ENCODE peak calls at places on chromosomes 3 and 15, in seven cellular contexts. C, G, E, S, Q, O and N are unnamed samples. For H3K9me3 and H3K27me3, the result is how much of the 10 kb centered on the place peaks cover.

GRCh38 chr3:28322464-28322863 is 26.1 kb upstream of the ZCWPW2 start:
- DNase-seq in E (no peak), C (no peak), S (no peak), Q (no peak), O (no peak), G (no peak), N (no peak)

GRCh38 chr15:59290311-59291213 is 82.1 kb downstream of the MYO1E start:
- DNase-seq in S (no peak), G (no peak), O (no peak), Q (no peak), E (no peak), C (no peak), N (no peak)

GRCh38 chr3:185207931-185208746 is 45.7 kb downstream of the EHHADH start:
- DNase-seq in E (no peak), O (no peak), G (no peak), S (no peak), C (no peak), Q (no peak), N (no peak)

GRCh38 chr15:98841419-98841970 is 166.1 kb downstream of the PGPEP1L start:
- DNase-seq in Q (no peak), O (no peak), E (no peak), S (no peak), C (no peak), G (no peak), N (no peak)

GRCh38 chr3:69433938-69434263 is 48.0 kb upstream of the FRMD4B start:
- DNase-seq in C (no peak), E (no peak), G (no peak), O (no peak), S (no peak), Q (no peak), N (no peak)

GRCh38 chr15:22979699-22980188 is 424 bp downstream of the CYFIP1 start:
- DNase-seq in S (no peak), C (no peak), Q (no peak), G (peak), O (peak), E (no peak), N (no peak)

GRCh38 chr15:53197426-53197839 is 407.3 kb upstream of the ONECUT1 start:
- DNase-seq in G (peak), C (peak), O (peak), S (no peak), Q (peak), E (peak), N (no peak)

GRCh38 chr3:172627057-172627809 is 83.6 kb downstream of the NCEH1 start:
- DNase-seq in E (no peak), C (no peak), S (no peak), G (no peak), O (no peak), Q (no peak), N (no peak)

GRCh38 chr3:47405820-47406761 is 25.3 kb downstream of the PTPN23 start:
- DNase-seq in Q (no peak), C (no peak), O (no peak), G (no peak), E (no peak), S (no peak), N (peak)

GRCh38 chr3:186807231-186807630 is 949 bp upstream of the RFC4 start:
- DNase-seq in O (no peak), Q (no peak), S (no peak), C (no peak), G (no peak), E (no peak), N (no peak)

GRCh38 chr3:89947357-89947954 is 840.0 kb downstream of the EPHA3 start:
- DNase-seq in O (peak), E (no peak), S (no peak), G (no peak), Q (no peak), C (no peak), N (no peak)

GRCh38 chr3:178537123-178537754 is 1.0 kb downstream of the KCNMB2 start:
- DNase-seq in Q (no peak), S (no peak), O (peak), C (no peak), E (no peak), G (no peak), N (no peak)

GRCh38 chr3:127546970-127547733 is 43.4 kb downstream of the TPRA1 start:
- DNase-seq in Q (no peak), E (no peak), C (no peak), S (no peak), G (no peak), O (no peak), N (no peak)

GRCh38 chr15:87224409-87224808 is 1032.1 kb downstream of the NTRK3 start:
- DNase-seq in O (no peak), C (no peak), G (no peak), E (no peak), Q (no peak), S (no peak), N (no peak)

GRCh38 chr3:137869022-137869421 is 104.9 kb downstream of the SOX14 start:
- DNase-seq in Q (no peak), C (no peak), E (peak), S (no peak), G (no peak), O (no peak), N (no peak)
- H3K9me3 ChIP-seq in Q (under half), C (under half), E (under half), S (under half), G (under half), O (under half), N (under half)

GRCh38 chr15:89359471-89360293 is 25.1 kb upstream of the POLG start:
- DNase-seq in G (no peak), E (no peak), S (no peak), Q (no peak), O (no peak), C (no peak), N (no peak)
- H3K27me3 ChIP-seq in G (half or more), E (under half), S (half or more), Q (under half), O (under half), C (under half), N (under half)

DNA sequence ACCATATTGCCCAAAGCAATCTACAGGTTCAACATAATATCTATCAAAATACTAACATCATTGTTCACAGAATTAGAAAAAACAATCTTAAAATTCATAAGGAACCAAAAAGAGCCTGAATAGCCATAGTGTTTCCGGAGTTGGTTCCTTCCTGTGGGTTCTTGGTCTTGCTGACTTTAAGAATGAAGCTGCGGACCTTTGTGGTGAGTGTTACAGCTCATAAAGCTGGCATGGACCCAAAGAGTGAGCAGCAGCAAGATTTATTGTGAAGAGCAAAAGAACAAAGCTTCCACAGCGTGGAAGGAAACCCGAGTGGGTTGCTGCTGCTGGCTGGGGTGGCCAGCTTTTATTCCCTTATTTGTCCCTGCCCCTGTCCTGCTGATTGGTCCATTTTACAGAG is 15.3 kb upstream of the ACVR2B start:
- DNase-seq in E (no peak), S (no peak), O (peak), G (no peak), C (no peak), Q (no peak), N (no peak)
- H3K9me3 ChIP-seq in E (half or more), S (under half), O (under half), G (under half), C (under half), Q (under half), N (under half)

DNA sequence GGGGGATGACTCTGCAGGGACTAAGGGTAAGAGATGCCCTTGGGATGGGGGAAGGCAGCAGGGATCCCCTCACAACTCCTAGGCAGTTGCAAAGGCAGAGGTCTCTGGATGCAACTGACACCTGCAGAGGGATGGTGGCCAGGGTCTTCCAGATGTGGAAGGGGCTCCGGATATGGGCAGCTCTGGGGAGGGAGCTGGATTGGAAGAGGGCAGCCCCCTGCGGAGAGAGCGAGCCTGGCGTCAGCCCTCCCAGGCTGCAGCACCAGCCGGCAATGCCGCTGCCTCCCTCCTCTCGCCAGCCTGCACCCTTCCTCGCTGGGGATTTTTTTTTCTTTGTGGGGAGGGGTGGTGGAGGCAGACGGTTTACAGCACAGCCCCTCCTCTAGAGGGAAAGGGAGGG is 1.7 kb downstream of the INSYN1 start:
- DNase-seq in Q (no peak), G (no peak), C (no peak), S (no peak), O (no peak), E (no peak), N (no peak)
- H3K27me3 ChIP-seq in Q (under half), G (under half), C (under half), S (half or more), O (under half), E (under half), N (under half)

GRCh38 chr3:157156844-157157635 is 2.9 kb downstream of the CCNL1 start:
- DNase-seq in E (peak), Q (no peak), G (no peak), C (no peak), O (peak), S (no peak), N (no peak)
- H3K9me3 ChIP-seq in E (under half), Q (under half), G (under half), C (under half), O (under half), S (under half), N (under half)